ENCODE peak calls at places on chromosomes 12 and 14, in ten cellular contexts. One of them, this sample, is unnamed.

GRCh38 chr12:66665416-66665815 is 13.5 kb downstream of the GRIP1 start:
- DNase-seq in endothelial cell of umbilical vein: no peak
- DNase-seq in ovary: no peak
- DNase-seq in lower leg skin: no peak
- DNase-seq in IMR-90: peak
- DNase-seq in body of pancreas: no peak
- DNase-seq in uterus: no peak
- DNase-seq in heart left ventricle: no peak
- DNase-seq in stomach: no peak
- DNase-seq in thyroid gland: no peak
- DNase-seq in this sample: no peak

GRCh38 chr14:104799657-104800599 is 973 bp upstream of the ZBTB42 start:
- DNase-seq in endothelial cell of umbilical vein: peak
- DNase-seq in ovary: peak
- DNase-seq in lower leg skin: peak
- DNase-seq in IMR-90: peak
- DNase-seq in body of pancreas: peak
- DNase-seq in uterus: peak
- DNase-seq in heart left ventricle: peak
- DNase-seq in stomach: peak
- DNase-seq in thyroid gland: peak
- DNase-seq in this sample: peak

GRCh38 chr14:75430106-75430505 is 2.3 kb downstream of the JDP2 start:
- DNase-seq in endothelial cell of umbilical vein: no peak
- DNase-seq in ovary: no peak
- DNase-seq in lower leg skin: peak
- DNase-seq in IMR-90: peak
- DNase-seq in body of pancreas: no peak
- DNase-seq in uterus: peak
- DNase-seq in heart left ventricle: no peak
- DNase-seq in stomach: no peak
- DNase-seq in thyroid gland: no peak
- DNase-seq in this sample: peak

GRCh38 chr12:6311822-6312528 is 1.5 kb downstream of the PLEKHG6 start:
- DNase-seq in endothelial cell of umbilical vein: no peak
- DNase-seq in ovary: no peak
- DNase-seq in lower leg skin: no peak
- DNase-seq in IMR-90: no peak
- DNase-seq in body of pancreas: no peak
- DNase-seq in uterus: no peak
- DNase-seq in heart left ventricle: no peak
- DNase-seq in stomach: no peak
- DNase-seq in thyroid gland: no peak
- DNase-seq in this sample: no peak

GRCh38 chr12:84964048-84964447 is 51.4 kb upstream of the SLC6A15 start:
- DNase-seq in endothelial cell of umbilical vein: no peak
- DNase-seq in ovary: no peak
- DNase-seq in lower leg skin: no peak
- DNase-seq in IMR-90: no peak
- DNase-seq in body of pancreas: no peak
- DNase-seq in uterus: no peak
- DNase-seq in heart left ventricle: no peak
- DNase-seq in stomach: no peak
- DNase-seq in thyroid gland: no peak
- DNase-seq in this sample: no peak

GRCh38 chr12:8697120-8697475 is 693 bp upstream of the RIMKLB start:
- DNase-seq in endothelial cell of umbilical vein: peak
- DNase-seq in ovary: no peak
- DNase-seq in lower leg skin: no peak
- DNase-seq in IMR-90: peak
- DNase-seq in body of pancreas: no peak
- DNase-seq in uterus: peak
- DNase-seq in heart left ventricle: peak
- DNase-seq in stomach: no peak
- DNase-seq in thyroid gland: peak
- DNase-seq in this sample: peak

GRCh38 chr12:65595016-65595560 is 229.2 kb upstream of the HMGA2 start:
- DNase-seq in endothelial cell of umbilical vein: no peak
- DNase-seq in ovary: no peak
- DNase-seq in lower leg skin: no peak
- DNase-seq in IMR-90: no peak
- DNase-seq in body of pancreas: no peak
- DNase-seq in uterus: no peak
- DNase-seq in heart left ventricle: no peak
- DNase-seq in stomach: no peak
- DNase-seq in thyroid gland: no peak
- DNase-seq in this sample: no peak

GRCh38 chr12:62785941-62786559 is 148.9 kb downstream of the PPM1H start:
- DNase-seq in endothelial cell of umbilical vein: peak
- DNase-seq in ovary: no peak
- DNase-seq in lower leg skin: no peak
- DNase-seq in IMR-90: peak
- DNase-seq in body of pancreas: no peak
- DNase-seq in uterus: peak
- DNase-seq in heart left ventricle: peak
- DNase-seq in stomach: no peak
- DNase-seq in thyroid gland: peak
- DNase-seq in this sample: peak

GRCh38 chr12:102050660-102051430 is 10.9 kb downstream of the WASHC3 start:
- DNase-seq in endothelial cell of umbilical vein: no peak
- DNase-seq in ovary: no peak
- DNase-seq in lower leg skin: no peak
- DNase-seq in IMR-90: no peak
- DNase-seq in body of pancreas: no peak
- DNase-seq in uterus: no peak
- DNase-seq in heart left ventricle: no peak
- DNase-seq in stomach: no peak
- DNase-seq in thyroid gland: no peak
- DNase-seq in this sample: no peak

GRCh38 chr12:45745861-45746277 is 16.4 kb downstream of the ARID2 start:
- DNase-seq in endothelial cell of umbilical vein: peak
- DNase-seq in ovary: no peak
- DNase-seq in lower leg skin: no peak
- DNase-seq in IMR-90: peak
- DNase-seq in body of pancreas: no peak
- DNase-seq in uterus: no peak
- DNase-seq in heart left ventricle: no peak
- DNase-seq in stomach: no peak
- DNase-seq in thyroid gland: no peak
- DNase-seq in this sample: no peak

GRCh38 chr12:49093746-49094103 is 876 bp downstream of the DHH start:
- DNase-seq in endothelial cell of umbilical vein: peak
- DNase-seq in ovary: no peak
- DNase-seq in lower leg skin: no peak
- DNase-seq in IMR-90: no peak
- DNase-seq in body of pancreas: no peak
- DNase-seq in uterus: no peak
- DNase-seq in heart left ventricle: peak
- DNase-seq in stomach: no peak
- DNase-seq in thyroid gland: no peak
- DNase-seq in this sample: peak

GRCh38 chr14:104432611-104433231 is 146.8 kb upstream of the C14orf180 start:
- DNase-seq in endothelial cell of umbilical vein: no peak
- DNase-seq in ovary: no peak
- DNase-seq in lower leg skin: peak
- DNase-seq in IMR-90: no peak
- DNase-seq in body of pancreas: no peak
- DNase-seq in uterus: no peak
- DNase-seq in heart left ventricle: no peak
- DNase-seq in stomach: peak
- DNase-seq in thyroid gland: no peak
- DNase-seq in this sample: no peak

GRCh38 chr12:124006582-124007170 is 33.7 kb downstream of the ZNF664 start:
- DNase-seq in endothelial cell of umbilical vein: no peak
- DNase-seq in ovary: no peak
- DNase-seq in lower leg skin: peak
- DNase-seq in IMR-90: no peak
- DNase-seq in body of pancreas: no peak
- DNase-seq in uterus: no peak
- DNase-seq in heart left ventricle: no peak
- DNase-seq in stomach: no peak
- DNase-seq in thyroid gland: no peak
- DNase-seq in this sample: no peak

DNA sequence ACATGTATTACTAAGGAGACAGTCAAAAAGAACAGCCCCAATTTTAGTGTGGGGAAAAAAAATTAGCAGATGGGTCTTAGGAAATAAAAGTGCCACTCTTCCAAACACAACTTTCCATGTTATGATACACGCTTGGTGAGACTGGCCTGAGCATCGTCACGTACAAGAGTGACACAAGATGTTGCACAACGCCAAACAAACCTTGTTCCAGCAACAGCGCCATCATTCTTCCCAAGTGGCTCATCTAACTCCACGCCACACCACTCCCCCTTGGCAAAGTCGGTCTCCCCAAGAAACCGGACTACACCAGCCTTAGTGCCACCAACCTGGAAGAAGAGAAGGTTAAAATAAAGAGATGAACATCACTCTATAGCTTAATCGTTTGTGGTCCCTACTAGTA is 58.7 kb downstream of the CLIP1 start:
- DNase-seq in endothelial cell of umbilical vein: no peak
- DNase-seq in ovary: no peak
- DNase-seq in lower leg skin: peak
- DNase-seq in IMR-90: no peak
- DNase-seq in body of pancreas: no peak
- DNase-seq in uterus: no peak
- DNase-seq in heart left ventricle: no peak
- DNase-seq in stomach: no peak
- DNase-seq in thyroid gland: no peak
- DNase-seq in this sample: no peak
- TF ChIP-seq POLR2A in endothelial cell of umbilical vein: no peak
- TF ChIP-seq POLR2A in ovary: no peak
- TF ChIP-seq POLR2A in lower leg skin: no peak
- TF ChIP-seq POLR2A in IMR-90: no peak
- TF ChIP-seq POLR2A in body of pancreas: no peak
- TF ChIP-seq POLR2A in uterus: no peak
- TF ChIP-seq POLR2A in heart left ventricle: no peak
- TF ChIP-seq POLR2A in stomach: no peak
- TF ChIP-seq POLR2A in thyroid gland: no peak
- TF ChIP-seq POLR2A in this sample: no peak

GRCh38 chr14:41505491-41505890 is 101.2 kb upstream of the LRFN5 start:
- DNase-seq in endothelial cell of umbilical vein: no peak
- DNase-seq in ovary: no peak
- DNase-seq in lower leg skin: no peak
- DNase-seq in IMR-90: no peak
- DNase-seq in body of pancreas: no peak
- DNase-seq in uterus: no peak
- DNase-seq in heart left ventricle: no peak
- DNase-seq in stomach: no peak
- DNase-seq in thyroid gland: no peak
- DNase-seq in this sample: no peak
- TF ChIP-seq POLR2A in endothelial cell of umbilical vein: no peak
- TF ChIP-seq POLR2A in ovary: no peak
- TF ChIP-seq POLR2A in lower leg skin: no peak
- TF ChIP-seq POLR2A in IMR-90: no peak
- TF ChIP-seq POLR2A in body of pancreas: no peak
- TF ChIP-seq POLR2A in uterus: no peak
- TF ChIP-seq POLR2A in heart left ventricle: no peak
- TF ChIP-seq POLR2A in stomach: no peak
- TF ChIP-seq POLR2A in thyroid gland: no peak
- TF ChIP-seq POLR2A in this sample: no peak

GRCh38 chr14:24269910-24270536 is 1.4 kb downstream of the RABGGTA start:
- DNase-seq in endothelial cell of umbilical vein: no peak
- DNase-seq in ovary: no peak
- DNase-seq in lower leg skin: no peak
- DNase-seq in IMR-90: no peak
- DNase-seq in body of pancreas: no peak
- DNase-seq in uterus: no peak
- DNase-seq in heart left ventricle: no peak
- DNase-seq in stomach: no peak
- DNase-seq in thyroid gland: no peak
- DNase-seq in this sample: no peak

GRCh38 chr14:24271834-24272263 is 452 bp upstream of the RABGGTA start:
- DNase-seq in endothelial cell of umbilical vein: no peak
- DNase-seq in ovary: no peak
- DNase-seq in lower leg skin: no peak
- DNase-seq in IMR-90: no peak
- DNase-seq in body of pancreas: no peak
- DNase-seq in uterus: no peak
- DNase-seq in heart left ventricle: no peak
- DNase-seq in stomach: no peak
- DNase-seq in thyroid gland: no peak
- DNase-seq in this sample: no peak

GRCh38 chr14:24270537-24271133 is 762 bp downstream of the RABGGTA start:
- DNase-seq in endothelial cell of umbilical vein: no peak
- DNase-seq in ovary: no peak
- DNase-seq in lower leg skin: no peak
- DNase-seq in IMR-90: no peak
- DNase-seq in body of pancreas: no peak
- DNase-seq in uterus: no peak
- DNase-seq in heart left ventricle: no peak
- DNase-seq in stomach: peak
- DNase-seq in thyroid gland: no peak
- DNase-seq in this sample: no peak

GRCh38 chr14:24272442-24272841 is 1.0 kb upstream of the RABGGTA start:
- DNase-seq in endothelial cell of umbilical vein: no peak
- DNase-seq in ovary: no peak
- DNase-seq in lower leg skin: no peak
- DNase-seq in IMR-90: no peak
- DNase-seq in body of pancreas: no peak
- DNase-seq in uterus: no peak
- DNase-seq in heart left ventricle: no peak
- DNase-seq in stomach: no peak
- DNase-seq in thyroid gland: no peak
- DNase-seq in this sample: no peak

DNA sequence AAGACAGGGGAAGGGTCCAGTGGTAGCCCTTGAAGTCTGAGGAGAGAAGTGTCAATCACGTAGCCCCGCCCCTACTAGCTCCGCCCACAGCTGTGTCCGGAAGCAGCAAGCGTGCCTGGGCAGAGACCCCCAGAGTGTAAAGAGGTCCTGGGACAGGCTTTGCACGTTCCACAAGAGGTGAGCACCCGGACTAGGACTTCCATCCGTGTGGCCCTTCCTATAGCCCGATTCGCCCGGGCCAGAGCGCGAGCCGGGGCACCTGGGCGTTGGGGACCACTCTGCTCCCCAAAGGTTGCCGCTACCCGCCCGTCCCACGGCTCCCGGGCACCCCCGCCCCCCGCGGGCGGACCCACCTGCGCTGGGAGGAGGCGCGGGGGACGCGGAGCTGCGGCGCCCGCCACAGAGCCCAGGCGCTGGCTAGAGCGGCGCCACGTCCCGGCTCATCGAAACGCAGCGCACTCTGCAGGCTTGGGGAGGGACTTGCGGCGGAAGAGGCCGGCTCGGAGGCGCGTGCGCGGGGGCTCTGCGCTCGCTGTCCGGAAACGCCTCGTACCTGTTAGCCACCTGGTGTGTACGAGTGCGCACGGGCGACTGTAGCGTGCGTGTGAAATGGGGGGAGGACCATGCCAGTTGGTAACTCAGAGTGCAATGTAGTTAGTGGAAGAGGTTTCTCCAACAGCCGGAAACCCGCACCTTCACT is at the start of gene RABGGTA:
- DNase-seq in endothelial cell of umbilical vein: peak
- DNase-seq in ovary: peak
- DNase-seq in lower leg skin: peak
- DNase-seq in IMR-90: peak
- DNase-seq in body of pancreas: peak
- DNase-seq in uterus: peak
- DNase-seq in heart left ventricle: peak
- DNase-seq in stomach: peak
- DNase-seq in thyroid gland: peak
- DNase-seq in this sample: peak
- TF ChIP-seq POLR2A in endothelial cell of umbilical vein: peak
- TF ChIP-seq POLR2A in ovary: no peak
- TF ChIP-seq POLR2A in lower leg skin: no peak
- TF ChIP-seq POLR2A in IMR-90: peak
- TF ChIP-seq POLR2A in body of pancreas: peak
- TF ChIP-seq POLR2A in uterus: no peak
- TF ChIP-seq POLR2A in heart left ventricle: peak
- TF ChIP-seq POLR2A in stomach: no peak
- TF ChIP-seq POLR2A in thyroid gland: no peak
- TF ChIP-seq POLR2A in this sample: peak

GRCh38 chr12:73106896-73107295 is 834.7 kb downstream of the TRHDE start:
- DNase-seq in endothelial cell of umbilical vein: no peak
- DNase-seq in ovary: no peak
- DNase-seq in lower leg skin: no peak
- DNase-seq in IMR-90: no peak
- DNase-seq in body of pancreas: no peak
- DNase-seq in uterus: no peak
- DNase-seq in heart left ventricle: no peak
- DNase-seq in stomach: no peak
- DNase-seq in thyroid gland: no peak
- DNase-seq in this sample: no peak
- TF ChIP-seq POLR2A in endothelial cell of umbilical vein: no peak
- TF ChIP-seq POLR2A in ovary: no peak
- TF ChIP-seq POLR2A in lower leg skin: no peak
- TF ChIP-seq POLR2A in IMR-90: no peak
- TF ChIP-seq POLR2A in body of pancreas: no peak
- TF ChIP-seq POLR2A in uterus: no peak
- TF ChIP-seq POLR2A in heart left ventricle: no peak
- TF ChIP-seq POLR2A in stomach: no peak
- TF ChIP-seq POLR2A in thyroid gland: no peak
- TF ChIP-seq POLR2A in this sample: no peak

This sample was measured in adrenal gland.